ENCODE peak calls at places on chromosomes 6 and 20, in ten cellular contexts. F is endothelial cell of umbilical vein; Q is stomach; C is IMR-90; O is fibroblast of lung; A is CD8-positive, alpha-beta memory T cell; I is kidney; H is sigmoid colon; D is WERI-Rb-1; W is Peyer's patch. J is an unnamed sample.

GRCh38 chr6:56682580-56682979 is 39.9 kb upstream of the DST start:
- DNase-seq in O (no peak), H (no peak), C (no peak), A (no peak), Q (no peak), D (no peak), I (no peak), F (no peak), W (no peak), J (no peak)

GRCh38 chr6:3233321-3233720 is 5.9 kb upstream of the TUBB2B start:
- DNase-seq in C (no peak), W (no peak), Q (no peak), D (peak; percentile 52), O (no peak), A (no peak), F (no peak), I (no peak), H (no peak), J (no peak)

GRCh38 chr6:68967549-68968300 is 332.6 kb downstream of the ADGRB3 start:
- DNase-seq in H (peak; percentile 68), Q (peak; percentile 57), D (peak; percentile 66), O (peak; percentile 26), I (no peak), C (peak; percentile 29), A (peak; percentile 23), W (peak; percentile 26), F (peak; percentile 46), J (peak; percentile 21)

GRCh38 chr6:33691456-33692077 is 19.9 kb downstream of the UQCC2 start:
- DNase-seq in A (no peak), D (peak; percentile 45), C (no peak), I (peak; percentile 59), H (no peak), O (no peak), W (no peak), F (no peak), Q (no peak), J (no peak)

GRCh38 chr20:50291428-50292323 is 101.0 kb downstream of the CEBPB start:
- DNase-seq in H (no peak), A (no peak), O (no peak), F (no peak), I (peak; percentile 57), W (no peak), Q (no peak), D (no peak), C (no peak), J (no peak)

GRCh38 chr6:82045965-82046756 is 201.4 kb downstream of the IBTK start:
- DNase-seq in F (no peak), A (no peak), O (peak; percentile 89), C (peak; percentile 87), W (no peak), D (no peak), H (no peak), Q (no peak), I (no peak), J (no peak)

GRCh38 chr6:44237813-44238433 is 9.0 kb upstream of the HSP90AB1 start:
- DNase-seq in F (peak; percentile 67), A (peak; percentile 77), I (peak; percentile 92), C (peak; percentile 56), O (peak; percentile 58), H (peak; percentile 91), W (peak; percentile 77), Q (peak; percentile 79), D (peak; percentile 91), J (peak; percentile 77)

GRCh38 chr6:46949662-46950280 is 28.0 kb upstream of the ADGRF5 start:
- DNase-seq in A (no peak), H (peak; percentile 71), C (no peak), W (no peak), F (no peak), D (no peak), Q (no peak), O (no peak), I (peak; percentile 80), J (no peak)

GRCh38 chr6:137316626-137317025 is 97.4 kb upstream of the IFNGR1 start:
- DNase-seq in Q (no peak), F (no peak), I (no peak), O (no peak), D (no peak), C (no peak), W (no peak), H (no peak), A (no peak), J (no peak)

GRCh38 chr6:38501931-38502330 is 137.8 kb downstream of the BTBD9 start:
- DNase-seq in W (no peak), C (no peak), A (no peak), H (no peak), I (no peak), F (no peak), Q (no peak), D (peak; percentile 86), O (no peak), J (no peak)

GRCh38 chr6:84166395-84166794 is 61.0 kb downstream of the CEP162 start:
- DNase-seq in O (no peak), I (no peak), Q (no peak), A (no peak), W (no peak), H (no peak), D (no peak), C (no peak), F (no peak), J (no peak)

GRCh38 chr6:16756660-16757270 is 4.5 kb downstream of the ATXN1 start:
- DNase-seq in H (no peak), D (no peak), C (no peak), W (no peak), I (no peak), O (no peak), Q (no peak), A (no peak), F (no peak), J (no peak)
- H3K27ac ChIP-seq in H (peak overlapping the region; percentile 98), D (no peak overlapping the region), C (no peak overlapping the region), W (no peak overlapping the region), I (no peak overlapping the region), O (no peak overlapping the region), Q (no peak overlapping the region), A (no peak overlapping the region), F (no peak overlapping the region), J (no peak overlapping the region)

GRCh38 chr20:53079483-53079810 is 107.3 kb downstream of the TSHZ2 start:
- DNase-seq in O (no peak), D (no peak), F (no peak), Q (no peak), A (no peak), H (no peak), W (no peak), C (no peak), I (no peak), J (no peak)

GRCh38 chr20:53079883-53080282 is 107.7 kb downstream of the TSHZ2 start:
- DNase-seq in A (no peak), W (no peak), H (no peak), I (no peak), C (no peak), D (no peak), F (no peak), O (no peak), Q (no peak), J (no peak)

GRCh38 chr20:53080969-53081871 is 109.1 kb downstream of the TSHZ2 start:
- DNase-seq in F (peak; percentile 13), C (peak; percentile 27), A (no peak), O (peak; percentile 90), Q (peak; percentile 65), H (no peak), D (no peak), W (no peak), I (no peak), J (no peak)

GRCh38 chr20:53078761-53079482 is 106.8 kb downstream of the TSHZ2 start:
- DNase-seq in C (no peak), W (no peak), I (no peak), D (no peak), H (no peak), O (peak; percentile 89), F (no peak), Q (no peak), A (no peak), J (no peak)

GRCh38 chr20:53080412-53080962 is 108.3 kb downstream of the TSHZ2 start:
- DNase-seq in F (no peak), O (no peak), H (no peak), A (no peak), Q (no peak), I (no peak), C (no peak), D (no peak), W (no peak), J (no peak)
- H3K4me3 ChIP-seq in F (no peak overlapping the region), O (no peak overlapping the region), H (no peak overlapping the region), A (no peak overlapping the region), Q (no peak overlapping the region), I (no peak overlapping the region), C (no peak overlapping the region), D (no peak overlapping the region), W (no peak overlapping the region), J (no peak overlapping the region)

GRCh38 chr6:159805418-159806020 is 5.4 kb downstream of the PNLDC1 start:
- DNase-seq in Q (no peak), C (no peak), O (no peak), A (no peak), D (no peak), I (no peak), H (no peak), F (no peak), W (no peak), J (no peak)

GRCh38 chr6:159806021-159806458 is 6.0 kb downstream of the PNLDC1 start:
- DNase-seq in D (no peak), Q (no peak), W (no peak), F (no peak), C (no peak), I (no peak), O (peak; percentile 23), A (no peak), H (no peak), J (no peak)

GRCh38 chr6:159807150-159807859 is 7.2 kb downstream of the PNLDC1 start:
- DNase-seq in I (no peak), H (no peak), D (no peak), Q (no peak), W (no peak), A (no peak), C (no peak), F (no peak), O (peak; percentile 54), J (no peak)

GRCh38 chr6:159801935-159802334 is 1.9 kb downstream of the PNLDC1 start:
- DNase-seq in Q (no peak), A (no peak), W (no peak), O (no peak), I (no peak), D (no peak), H (no peak), C (peak; percentile 6), F (no peak), J (no peak)

GRCh38 chr6:159804504-159804903 is 4.4 kb downstream of the PNLDC1 start:
- DNase-seq in H (no peak), W (no peak), O (no peak), D (no peak), I (no peak), F (no peak), A (no peak), C (no peak), Q (no peak), J (no peak)
- H3K27ac ChIP-seq in H (no peak overlapping the region), W (no peak overlapping the region), O (no peak overlapping the region), D (no peak overlapping the region), I (no peak overlapping the region), F (no peak overlapping the region), A (no peak overlapping the region), C (no peak overlapping the region), Q (no peak overlapping the region), J (no peak overlapping the region)

DNA sequence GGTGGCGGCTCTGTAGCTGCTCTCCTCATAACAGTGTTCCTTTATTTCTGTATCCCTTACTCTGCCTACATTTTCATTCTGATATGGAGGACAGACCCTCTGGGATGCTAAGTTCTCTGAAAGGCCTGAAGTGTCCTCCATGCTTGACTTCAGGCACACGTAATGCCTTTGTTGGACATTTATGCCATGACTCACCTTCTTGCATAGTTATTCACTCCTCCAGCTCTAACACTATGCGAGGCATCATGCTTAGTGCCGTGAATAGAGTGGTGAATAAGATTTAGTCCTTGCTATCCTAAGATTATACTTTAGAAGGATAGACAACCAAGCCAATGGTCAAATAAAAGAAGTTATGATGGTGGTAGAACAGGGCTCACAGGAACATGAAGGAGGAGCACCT is 760.9 kb upstream of the FLRT3 start:
- DNase-seq in C (no peak), W (no peak), A (no peak), Q (no peak), D (no peak), O (peak; percentile 2), F (no peak), H (no peak), I (no peak), J (no peak)
- H3K4me3 ChIP-seq in C (no peak overlapping the region), W (no peak overlapping the region), A (no peak overlapping the region), Q (no peak overlapping the region), D (no peak overlapping the region), O (no peak overlapping the region), F (no peak overlapping the region), H (no peak overlapping the region), I (no peak overlapping the region), J (no peak overlapping the region)